ENCODE peak calls at places on chromosomes 4 and X, in four cellular contexts. A, V, C and X are unnamed samples.

GRCh38 chrX:16212436-16212835 is 45.2 kb downstream of the MAGEB17 start:
- DNase-seq in C (peak; percentile 0), V (no peak), A (peak; percentile 45), X (no peak)

GRCh38 chrX:19698125-19698524 is 182.8 kb upstream of the MAP3K15 start:
- DNase-seq in A (peak; percentile 72), C (no peak), V (no peak), X (no peak)

GRCh38 chrX:68438575-68438974 is 5.3 kb upstream of the OPHN1 start:
- DNase-seq in V (no peak), C (peak; percentile 30), A (no peak), X (no peak)

GRCh38 chrX:43644124-43644701 is 11.9 kb upstream of the MAOA start:
- DNase-seq in V (no peak), C (no peak), A (peak; percentile 83), X (no peak)

GRCh38 chrX:33840176-33840575 is 291.9 kb downstream of the FAM47A start:
- DNase-seq in A (no peak), C (no peak), V (no peak), X (no peak)

GRCh38 chrX:53253293-53254020 is 27.9 kb downstream of the IQSEC2 start:
- DNase-seq in C (no peak), A (peak; percentile 16), V (no peak), X (no peak)

GRCh38 chr4:76623217-76624060 is 188.4 kb downstream of the SHROOM3 start:
- DNase-seq in V (no peak), A (no peak), C (no peak), X (no peak)

GRCh38 chrX:149540133-149540620 is 635 bp upstream of the EOLA1 start:
- DNase-seq in V (no peak), A (peak; percentile 86), C (peak; percentile 70), X (peak; percentile 90)

GRCh38 chr4:6372649-6373525 is 99.5 kb downstream of the PPP2R2C start:
- DNase-seq in A (peak; percentile 20), V (peak; percentile 45), C (peak; percentile 35), X (peak; percentile 12)

GRCh38 chr4:80173387-80173786 is 23.9 kb upstream of the PRDM8 start:
- DNase-seq in A (peak; percentile 91), V (no peak), C (no peak), X (no peak)

GRCh38 chrX:13009256-13009655 is 34.3 kb downstream of the TMSB4X start:
- DNase-seq in A (peak; percentile 34), C (no peak), V (no peak), X (no peak)

GRCh38 chr4:118265312-118266144 is 87.3 kb downstream of the PRSS12 start:
- DNase-seq in C (peak; percentile 7), A (peak; percentile 2), V (no peak), X (peak; percentile 61)

GRCh38 chrX:120585702-120586101 is 18.2 kb upstream of the MCTS1 start:
- DNase-seq in C (no peak), V (no peak), A (no peak), X (no peak)

GRCh38 chr4:98290511-98290910 is 29.3 kb downstream of the RAP1GDS1 start:
- DNase-seq in C (no peak), A (peak; percentile 93), V (no peak), X (no peak)

GRCh38 chrX:106023947-106024346 is 14.6 kb downstream of the SERPINA7 start:
- DNase-seq in V (no peak), A (no peak), C (no peak), X (no peak)

GRCh38 chr4:16674133-16674532 is 224.3 kb downstream of the LDB2 start:
- DNase-seq in C (no peak), V (no peak), A (no peak), X (no peak)

DNA sequence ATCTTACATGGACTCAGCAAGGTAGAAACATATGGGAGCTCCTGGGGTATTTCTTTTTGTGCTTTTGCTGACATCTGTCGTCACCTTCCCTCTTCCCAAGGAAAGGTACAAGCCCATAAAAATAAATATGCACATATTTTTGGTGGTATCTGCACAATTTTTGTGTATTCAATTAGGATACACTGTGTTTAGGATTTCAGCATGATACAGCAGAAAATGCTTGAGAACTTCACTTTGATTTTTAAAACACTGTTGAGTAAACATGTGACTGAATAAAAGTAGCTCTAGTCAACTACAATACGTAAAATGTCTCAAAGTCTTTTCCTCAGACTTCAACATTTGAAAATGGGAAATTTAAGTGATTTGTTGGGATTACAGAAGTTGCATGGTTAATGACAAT is 99.4 kb upstream of the SPANXC start:
- DNase-seq in A (no peak), V (no peak), C (no peak), X (no peak)
- H3K4me3 ChIP-seq in A (no peak overlapping the region), V (no peak overlapping the region), C (no peak overlapping the region), X (no peak overlapping the region)

GRCh38 chr4:151833174-151833573 is 72.4 kb upstream of the GATB start:
- DNase-seq in A (no peak), V (no peak), C (no peak), X (no peak)
- H3K4me3 ChIP-seq in A (no peak overlapping the region), V (no peak overlapping the region), C (no peak overlapping the region), X (no peak overlapping the region)

GRCh38 chr4:152023674-152024073 is 262.9 kb upstream of the GATB start:
- DNase-seq in A (no peak), C (no peak), V (no peak), X (no peak)
- H3K4me3 ChIP-seq in A (no peak overlapping the region), C (no peak overlapping the region), V (no peak overlapping the region), X (no peak overlapping the region)

GRCh38 chrX:46597774-46598173 is 24.2 kb downstream of the CHST7 start:
- DNase-seq in V (no peak), A (no peak), C (no peak), X (no peak)

GRCh38 chrX:46597208-46597607 is 23.6 kb downstream of the CHST7 start:
- DNase-seq in A (no peak), C (no peak), V (no peak), X (no peak)

GRCh38 chrX:46602468-46603102 is 29.0 kb downstream of the CHST7 start:
- DNase-seq in V (no peak), C (no peak), A (no peak), X (no peak)

GRCh38 chrX:46601283-46601682 is 27.7 kb downstream of the CHST7 start:
- DNase-seq in C (no peak), A (peak; percentile 45), V (no peak), X (no peak)

GRCh38 chrX:46599051-46599560 is 25.5 kb downstream of the CHST7 start:
- DNase-seq in A (no peak), V (no peak), C (no peak), X (no peak)
- H3K4me3 ChIP-seq in A (no peak overlapping the region), V (no peak overlapping the region), C (no peak overlapping the region), X (no peak overlapping the region)

DNA sequence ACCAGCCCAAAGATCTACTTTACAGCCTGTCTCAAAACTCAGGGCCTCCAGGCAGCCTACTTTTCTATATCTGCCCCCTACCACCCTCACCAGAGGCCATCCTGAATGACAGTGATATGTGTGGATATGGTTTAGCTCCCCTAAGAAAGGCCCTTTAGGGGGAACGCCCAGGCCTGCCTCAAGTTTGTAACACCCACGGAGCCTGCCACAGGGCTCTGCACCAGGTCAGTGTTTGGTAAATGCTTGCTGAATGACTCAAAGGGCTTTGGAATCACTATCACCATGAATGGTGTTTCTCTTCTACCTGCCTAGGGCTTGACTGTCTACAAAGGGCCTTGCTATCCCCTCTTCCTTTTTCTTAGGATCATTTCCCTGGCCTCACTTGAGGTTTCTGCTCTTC is 11.3 kb upstream of the LONRF3 start:
- DNase-seq in C (no peak), V (no peak), A (no peak), X (no peak)
- H3K4me3 ChIP-seq in C (no peak overlapping the region), V (no peak overlapping the region), A (no peak overlapping the region), X (no peak overlapping the region)

GRCh38 chr4:998096-998691 is 5.0 kb upstream of the SLC26A1 start:
- DNase-seq in C (no peak), A (no peak), V (no peak), X (no peak)

GRCh38 chr4:995311-996026 is 2.3 kb upstream of the SLC26A1 start:
- DNase-seq in A (no peak), C (no peak), V (no peak), X (no peak)

GRCh38 chr4:996030-996993 is 3.1 kb upstream of the SLC26A1 start:
- DNase-seq in C (no peak), A (no peak), V (no peak), X (no peak)

GRCh38 chr4:997375-998071 is 4.3 kb upstream of the SLC26A1 start:
- DNase-seq in A (no peak), V (no peak), C (no peak), X (peak; percentile 49)

GRCh38 chr4:996994-997374 is 3.8 kb upstream of the SLC26A1 start:
- DNase-seq in V (no peak), A (no peak), C (no peak), X (no peak)
- H3K4me3 ChIP-seq in V (no peak overlapping the region), A (no peak overlapping the region), C (peak overlapping the region; percentile 52), X (no peak overlapping the region)

GRCh38 chrX:48936429-48937064 is 17.7 kb upstream of the PIM2 start:
- DNase-seq in A (no peak), V (no peak), C (no peak), X (no peak)

GRCh38 chrX:48934581-48935331 is 15.9 kb upstream of the PIM2 start:
- DNase-seq in C (no peak), A (no peak), V (no peak), X (no peak)

GRCh38 chrX:48939417-48940228 is 17.8 kb downstream of the OTUD5 start:
- DNase-seq in A (no peak), C (no peak), V (no peak), X (no peak)

GRCh38 chrX:48938721-48939416 is 18.5 kb downstream of the OTUD5 start:
- DNase-seq in V (no peak), C (no peak), A (no peak), X (peak; percentile 66)

GRCh38 chrX:48937065-48937907 is 18.5 kb upstream of the PIM2 start:
- DNase-seq in C (no peak), A (no peak), V (no peak), X (peak; percentile 94)
- H3K4me3 ChIP-seq in C (no peak overlapping the region), A (no peak overlapping the region), V (no peak overlapping the region), X (no peak overlapping the region)

DNA sequence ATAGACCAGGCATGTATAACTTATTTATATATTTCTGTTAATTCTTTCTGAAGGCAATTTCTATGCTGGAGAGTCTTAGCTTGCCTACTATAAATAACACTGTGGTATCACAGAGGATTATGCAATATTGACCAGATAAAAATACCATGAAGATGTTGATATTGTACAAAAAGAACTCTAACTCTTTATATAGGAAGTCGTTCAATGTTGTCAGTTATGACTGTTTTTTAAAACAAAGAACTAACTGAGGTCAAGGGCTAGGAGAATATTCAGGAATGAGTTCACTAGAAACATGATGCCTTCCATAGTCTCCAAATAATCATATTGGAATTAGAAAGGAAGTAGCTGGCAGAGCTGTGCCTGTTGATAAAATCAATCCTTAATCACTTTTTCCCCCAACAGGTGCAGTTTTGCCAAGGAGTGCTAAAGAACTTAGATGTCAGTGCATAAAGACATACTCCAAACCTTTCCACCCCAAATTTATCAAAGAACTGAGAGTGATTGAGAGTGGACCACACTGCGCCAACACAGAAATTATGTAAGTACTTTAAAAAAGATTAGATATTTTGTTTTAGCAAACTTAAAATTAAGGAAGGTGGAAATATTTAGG is 876 bp downstream of the CXCL8 start:
- DNase-seq in V (no peak), C (no peak), A (no peak), X (no peak)
- H3K4me3 ChIP-seq in V (no peak overlapping the region), C (no peak overlapping the region), A (peak overlapping the region; percentile 36), X (no peak overlapping the region)